ENCODE peak calls at places on chromosomes 16 and 17, in ten cellular contexts. B is BE2C; A is OCI-LY7; R is right lobe of liver; F is effector memory CD4-positive, alpha-beta T cell; W is brain microvascular endothelial cell; X is esophagus squamous epithelium; Y is heart left ventricle; U is cardiac muscle cell; J is pancreas. Z is an unnamed sample.

GRCh38 chr17:18859256-18859655 is 1.3 kb downstream of the PRPSAP2 start:
- DNase-seq in A (peak), F (no peak), R (no peak), X (no peak), U (peak), W (peak), B (no peak), Y (no peak), J (no peak), Z (no peak)

GRCh38 chr16:7421578-7421977 is 88.9 kb downstream of the RBFOX1 start:
- DNase-seq in Y (no peak), U (no peak), X (no peak), A (no peak), B (no peak), J (no peak), W (no peak), F (no peak), R (no peak), Z (no peak)

GRCh38 chr16:8729779-8730334 is 55.4 kb downstream of the ABAT start:
- DNase-seq in B (no peak), R (no peak), F (no peak), Y (no peak), A (peak), X (no peak), U (no peak), J (no peak), W (no peak), Z (no peak)

GRCh38 chr16:85949787-85950186 is 50.8 kb downstream of the IRF8 start:
- DNase-seq in W (no peak), F (no peak), J (no peak), U (no peak), Y (no peak), X (no peak), B (no peak), A (no peak), R (no peak), Z (no peak)

GRCh38 chr17:71870546-71870862 is 250.3 kb upstream of the SOX9 start:
- DNase-seq in R (no peak), X (no peak), Y (no peak), W (no peak), F (no peak), B (peak), U (no peak), A (no peak), J (no peak), Z (no peak)

GRCh38 chr16:55179858-55180585 is 144.0 kb upstream of the IRX6 start:
- DNase-seq in R (no peak), J (no peak), A (no peak), F (no peak), X (no peak), Y (no peak), W (no peak), U (no peak), B (no peak), Z (no peak)

GRCh38 chr17:71922439-71922838 is 198.4 kb upstream of the SOX9 start:
- DNase-seq in Y (no peak), X (no peak), R (no peak), W (peak), J (no peak), F (no peak), B (no peak), A (no peak), U (peak), Z (no peak)

GRCh38 chr17:49589556-49589885 is 13.8 kb downstream of the NXPH3 start:
- DNase-seq in U (no peak), B (no peak), X (no peak), F (no peak), A (no peak), Y (no peak), R (no peak), J (no peak), W (no peak), Z (no peak)

GRCh38 chr17:41806685-41807445 is 4.9 kb downstream of the P3H4 start:
- DNase-seq in F (no peak), U (no peak), W (no peak), A (no peak), J (no peak), Y (no peak), B (no peak), R (no peak), X (no peak), Z (no peak)

GRCh38 chr16:27402569-27402963 is 592 bp downstream of the IL21R start:
- DNase-seq in W (no peak), R (no peak), F (no peak), X (no peak), A (no peak), U (no peak), J (no peak), Y (no peak), B (no peak), Z (no peak)

GRCh38 chr16:27398894-27399853 is 2.8 kb upstream of the IL21R start:
- DNase-seq in Y (no peak), F (no peak), U (no peak), W (no peak), X (no peak), B (no peak), R (no peak), A (peak), J (no peak), Z (no peak)

GRCh38 chr16:27399969-27400368 is 2.0 kb upstream of the IL21R start:
- DNase-seq in U (no peak), R (no peak), A (no peak), J (no peak), W (no peak), F (no peak), X (no peak), Y (no peak), B (no peak), Z (no peak)

GRCh38 chr16:27401768-27402568 is at the start of gene IL21R:
- DNase-seq in F (peak), W (peak), R (peak), B (no peak), X (no peak), A (peak), J (peak), Y (peak), U (peak), Z (peak)

DNA sequence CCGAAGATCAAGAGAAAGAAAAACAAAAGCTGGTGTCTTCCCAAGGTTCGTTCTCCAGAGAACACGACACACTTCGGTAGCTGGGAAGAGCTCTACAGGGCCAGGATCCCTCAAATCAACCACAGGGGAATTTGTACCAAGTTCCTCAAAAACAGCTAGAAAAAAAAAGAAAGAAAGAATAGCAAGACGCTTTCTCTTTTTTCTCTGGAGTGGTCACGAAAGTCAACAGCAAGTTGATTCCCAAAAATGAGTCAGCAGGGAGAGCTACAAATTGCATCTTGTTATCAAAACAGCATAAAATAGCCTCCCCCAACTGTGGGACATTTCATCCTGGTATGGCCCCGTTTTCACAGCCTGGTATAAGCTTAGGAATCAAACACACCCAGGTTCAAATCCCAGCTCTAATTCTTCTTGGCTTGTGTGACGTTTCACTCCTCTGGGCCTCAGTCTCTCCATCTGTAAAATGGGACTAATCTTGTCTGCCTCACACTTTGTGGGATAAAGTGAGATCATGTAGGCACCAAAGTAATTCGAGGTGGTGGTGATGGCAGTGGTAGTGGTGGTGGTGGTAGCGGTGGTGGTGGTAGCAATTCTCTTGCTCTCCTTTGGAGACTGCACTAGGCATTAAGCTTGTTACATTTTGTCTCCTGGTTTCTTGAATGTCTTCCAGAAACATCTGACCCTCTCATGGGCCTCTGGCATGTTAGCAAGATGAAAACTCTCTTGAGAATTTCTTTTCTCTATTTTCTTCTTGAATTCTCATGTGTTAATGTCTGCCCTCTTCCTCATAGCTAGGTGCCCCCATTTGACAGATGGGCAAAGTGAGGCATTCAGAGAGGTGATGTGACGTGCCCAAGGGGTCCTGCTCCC is 988 bp upstream of the IL21R start:
- DNase-seq in Y (no peak), B (no peak), F (no peak), U (peak), X (no peak), J (no peak), W (peak), A (no peak), R (no peak), Z (no peak)
- H3K4me3 ChIP-seq in Y (no peak), B (no peak), F (no peak), U (no peak), X (no peak), J (no peak), W (no peak), A (peak), R (no peak), Z (peak)

GRCh38 chr16:20763461-20764232 is at the start of gene ACSM3:
- DNase-seq in A (peak), B (no peak), U (peak), J (peak), R (peak), Y (no peak), X (no peak), F (peak), W (peak), Z (peak)
- H3K4me3 ChIP-seq in A (peak), B (peak), U (peak), J (peak), R (peak), Y (no peak), X (peak), F (peak), W (peak), Z (peak)

DNA sequence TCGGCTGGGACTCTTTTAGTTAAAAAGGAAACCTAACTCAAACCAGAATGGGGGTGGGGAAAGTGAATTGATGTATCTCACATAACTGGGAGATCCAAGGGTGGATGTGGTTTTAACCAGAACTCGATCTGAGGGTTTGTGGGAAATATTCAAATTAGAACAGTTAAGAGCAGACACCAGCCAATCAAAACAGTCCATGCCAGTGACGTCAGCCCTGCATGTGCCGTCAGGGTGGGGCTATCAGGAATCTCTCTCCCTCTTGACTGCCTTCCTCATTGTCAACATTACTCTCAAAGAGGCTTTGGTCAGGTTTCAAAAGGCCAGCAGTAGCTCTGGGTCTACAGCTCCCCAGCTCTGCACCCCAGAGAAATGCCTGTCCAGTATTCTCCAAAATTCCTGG is 94.2 kb upstream of the HSBP1 start:
- DNase-seq in B (peak), F (no peak), Y (no peak), U (no peak), R (no peak), W (no peak), A (peak), X (no peak), J (no peak), Z (no peak)
- H3K4me3 ChIP-seq in B (no peak), F (no peak), Y (no peak), U (no peak), R (no peak), W (no peak), A (no peak), X (no peak), J (no peak), Z (no peak)

GRCh38 chr17:80320496-80320895 is 59.8 kb downstream of the RNF213 start:
- DNase-seq in W (no peak), F (no peak), U (no peak), X (no peak), A (no peak), R (no peak), B (no peak), J (no peak), Y (no peak), Z (no peak)
- H3K4me3 ChIP-seq in W (no peak), F (no peak), U (no peak), X (no peak), A (no peak), R (no peak), B (no peak), J (no peak), Y (no peak), Z (no peak)

GRCh38 chr17:48578616-48579560 is 738 bp upstream of the HOXB4 start:
- DNase-seq in X (no peak), B (no peak), R (no peak), F (no peak), J (no peak), W (no peak), Y (no peak), A (no peak), U (no peak), Z (no peak)
- H3K4me3 ChIP-seq in X (peak), B (no peak), R (peak), F (peak), J (peak), W (peak), Y (peak), A (peak), U (peak), Z (peak)

GRCh38 chr16:65509172-65509571 is 387.3 kb upstream of the CDH11 start:
- DNase-seq in F (no peak), U (no peak), J (no peak), W (no peak), Y (no peak), R (no peak), A (no peak), B (no peak), X (no peak), Z (no peak)
- H3K4me3 ChIP-seq in F (no peak), U (no peak), J (no peak), W (no peak), Y (no peak), R (no peak), A (no peak), B (no peak), X (no peak), Z (no peak)

DNA sequence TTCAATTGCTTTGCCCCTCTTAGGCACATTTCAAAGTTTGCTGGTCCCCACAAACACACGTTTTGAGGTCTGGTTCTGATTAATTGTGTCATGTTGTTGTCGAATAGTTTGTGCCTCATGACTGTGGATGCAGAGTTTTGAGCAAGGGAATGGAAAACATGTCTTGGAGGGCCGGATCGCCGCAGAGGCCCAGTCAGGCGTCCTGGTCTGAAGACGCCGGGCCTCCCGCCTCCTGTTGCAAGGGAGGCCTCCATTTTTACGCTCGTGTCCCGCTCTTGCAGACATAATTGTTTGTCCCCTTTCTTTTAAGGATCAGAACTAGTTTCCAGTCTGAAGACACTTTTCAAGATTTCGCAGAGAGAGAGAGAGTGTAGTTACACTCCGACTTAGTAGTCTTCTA is 3.2 kb downstream of the NTN1 start:
- DNase-seq in A (no peak), F (no peak), J (no peak), X (no peak), W (no peak), B (no peak), R (no peak), Y (no peak), U (no peak), Z (no peak)
- H3K4me3 ChIP-seq in A (no peak), F (no peak), J (no peak), X (peak), W (no peak), B (no peak), R (no peak), Y (no peak), U (no peak), Z (no peak)

GRCh38 chr16:10743227-10743609 is 424 bp upstream of the NUBP1 start:
- DNase-seq in W (no peak), A (no peak), R (no peak), X (no peak), U (no peak), F (no peak), Y (no peak), J (no peak), B (no peak), Z (no peak)
- H3K4me3 ChIP-seq in W (peak), A (peak), R (peak), X (peak), U (peak), F (peak), Y (no peak), J (peak), B (peak), Z (peak)

DNA sequence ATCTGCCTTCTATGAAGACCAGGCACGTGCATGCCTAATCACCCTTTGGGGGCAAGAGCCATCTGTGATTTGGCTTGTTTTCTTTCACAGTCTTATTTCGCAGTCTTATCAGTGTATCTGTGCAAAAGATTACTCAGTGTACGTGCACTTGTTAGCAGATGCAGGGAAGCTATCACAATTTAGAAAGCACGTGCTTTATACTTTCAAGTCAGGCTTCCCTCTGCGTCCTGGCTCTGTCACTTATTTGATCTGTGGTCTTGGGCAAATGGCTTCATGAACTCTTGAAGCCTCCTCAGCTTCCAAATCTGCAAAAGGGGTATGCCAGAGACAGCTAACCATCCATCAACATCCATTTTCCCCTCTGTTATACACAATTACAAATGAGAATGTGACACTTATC is 246.4 kb downstream of the XYLT1 start:
- DNase-seq in W (no peak), X (no peak), B (no peak), A (no peak), U (no peak), Y (no peak), J (no peak), R (no peak), F (no peak), Z (no peak)
- H3K4me3 ChIP-seq in W (no peak), X (no peak), B (no peak), A (no peak), U (no peak), Y (no peak), J (no peak), R (no peak), F (no peak), Z (no peak)

DNA sequence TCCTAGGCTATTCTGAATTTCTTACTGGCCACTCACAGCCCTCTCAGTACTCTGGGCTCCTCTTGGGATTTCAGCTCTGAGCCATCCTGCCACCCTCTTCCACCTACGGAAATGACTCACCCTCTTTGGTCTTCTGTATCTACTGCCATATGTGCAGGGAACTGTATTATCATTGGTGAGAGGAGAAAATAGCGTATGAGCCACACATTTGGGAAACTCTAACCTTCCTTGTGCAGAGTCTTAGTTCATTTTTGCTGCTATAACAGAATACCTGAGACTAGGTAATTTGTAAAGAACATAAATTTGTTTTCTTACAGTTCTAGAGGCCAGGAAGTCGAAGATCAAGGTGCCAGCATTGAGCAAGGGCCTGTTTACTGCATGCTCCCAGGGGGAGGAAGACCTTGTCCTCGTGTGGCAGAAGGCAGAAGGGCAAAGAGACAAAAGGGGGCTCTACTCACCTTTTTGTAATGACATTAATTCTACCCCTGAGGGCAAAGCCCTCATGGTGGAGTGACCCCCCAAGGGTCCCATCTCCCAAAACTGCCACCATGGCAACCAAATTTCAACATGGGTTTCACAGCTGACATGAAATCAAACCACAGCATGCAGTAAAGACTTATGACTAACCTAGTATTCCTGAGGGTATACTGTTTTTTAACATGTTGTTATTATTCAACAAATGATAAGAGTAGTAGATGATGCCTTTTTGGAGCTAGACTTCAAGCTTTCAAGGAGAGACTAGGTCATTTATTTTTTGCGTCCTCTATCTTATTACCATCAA is 191.8 kb downstream of the PRKCA start:
- DNase-seq in X (no peak), W (peak), Y (no peak), R (no peak), B (peak), F (no peak), A (no peak), U (peak), J (no peak), Z (no peak)
- H3K4me3 ChIP-seq in X (no peak), W (no peak), Y (no peak), R (no peak), B (no peak), F (no peak), A (no peak), U (no peak), J (no peak), Z (no peak)

Z was measured in CD8-positive, alpha-beta T cell.